ENCODE peak calls at places on chromosomes 16 and 17, in four cellular contexts. M, V, S and O are unnamed samples.

GRCh38 chr17:82372591-82373452 is 1.3 kb downstream of the UTS2R start:
- DNase-seq in V (no peak), M (no peak), S (no peak), O (no peak)

GRCh38 chr17:64326420-64327054 is 63.5 kb upstream of the TEX2 start:
- DNase-seq in S (no peak), V (peak), M (peak), O (peak)

GRCh38 chr17:6526362-6527152 is 29.8 kb downstream of the PITPNM3 start:
- DNase-seq in M (no peak), S (no peak), V (no peak), O (no peak)

GRCh38 chr17:2689411-2690164 is 22.0 kb downstream of the CLUH start:
- DNase-seq in M (no peak), V (no peak), S (peak), O (no peak)

GRCh38 chr17:50893183-50893993 is 27.2 kb upstream of the TOB1 start:
- DNase-seq in M (peak), S (no peak), V (peak), O (peak)

GRCh38 chr17:63399316-63399715 is 46.8 kb downstream of the CYB561 start:
- DNase-seq in S (no peak), M (no peak), V (no peak), O (no peak)

GRCh38 chr17:82304826-82305726 is 12.3 kb downstream of the CD7 start:
- DNase-seq in S (peak), M (no peak), V (no peak), O (peak)

GRCh38 chr17:80377798-80378197 is 37.2 kb upstream of the ENDOV start:
- DNase-seq in S (no peak), V (no peak), M (peak), O (no peak)

GRCh38 chr17:66330646-66331037 is 28.2 kb downstream of the PRKCA start:
- DNase-seq in V (no peak), S (no peak), M (no peak), O (no peak)

GRCh38 chr16:50259334-50260205 is 6.8 kb upstream of the ADCY7 start:
- DNase-seq in M (peak), V (peak), S (no peak), O (no peak)

GRCh38 chr16:83980794-83981193 is 12.8 kb downstream of the NECAB2 start:
- DNase-seq in V (no peak), M (no peak), S (no peak), O (no peak)

GRCh38 chr16:83979456-83979855 is 11.4 kb downstream of the NECAB2 start:
- DNase-seq in M (no peak), S (no peak), V (no peak), O (no peak)

GRCh38 chr16:83977056-83977815 is 9.2 kb downstream of the NECAB2 start:
- DNase-seq in S (no peak), V (no peak), M (no peak), O (no peak)

GRCh38 chr16:83975646-83976260 is 7.7 kb downstream of the NECAB2 start:
- DNase-seq in M (no peak), S (no peak), V (no peak), O (no peak)

DNA sequence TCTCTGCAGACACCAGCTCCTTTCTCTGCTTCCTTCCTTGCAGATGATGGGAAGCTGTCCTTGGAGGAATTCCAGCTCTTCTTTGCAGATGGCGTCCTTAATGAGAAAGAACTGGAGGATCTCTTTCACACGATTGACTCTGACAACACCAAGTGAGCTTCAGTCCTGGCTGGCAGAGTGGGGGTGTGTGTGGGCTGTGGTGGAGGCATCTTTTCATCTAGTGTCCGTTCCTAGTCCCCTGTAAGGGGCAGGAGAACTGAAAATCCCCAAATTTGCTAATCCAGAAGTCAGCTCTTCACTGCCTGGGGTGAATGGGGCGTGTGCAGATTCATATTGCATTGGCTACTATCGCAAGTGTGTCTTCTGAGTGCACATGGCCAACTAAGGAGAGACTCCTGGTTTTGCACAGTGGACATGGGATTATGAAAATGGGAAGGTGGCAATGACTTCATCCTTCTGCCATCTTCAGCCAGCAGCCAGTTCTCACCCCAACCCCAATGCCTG is 10.4 kb downstream of the NECAB2 start:
- DNase-seq in S (no peak), M (no peak), V (no peak), O (no peak)
- TF ChIP-seq POLR2AphosphoS5 in S (no peak), M (no peak), V (no peak), O (no peak)

GRCh38 chr16:86783626-86784266 is 205.4 kb downstream of the FOXL1 start:
- DNase-seq in M (no peak), S (no peak), V (no peak), O (no peak)
- TF ChIP-seq POLR2AphosphoS5 in M (no peak), S (no peak), V (no peak), O (no peak)

GRCh38 chr17:16286009-16286946 is 67.0 kb downstream of the CENPV start:
- DNase-seq in M (peak), S (peak), V (peak), O (peak)
- TF ChIP-seq POLR2AphosphoS5 in M (no peak), S (peak), V (peak), O (peak)

GRCh38 chr17:58335779-58336455 is 7.3 kb upstream of the TSPOAP1 start:
- DNase-seq in M (peak), S (no peak), V (peak), O (peak)
- TF ChIP-seq POLR2AphosphoS5 in M (no peak), S (no peak), V (peak), O (no peak)

DNA sequence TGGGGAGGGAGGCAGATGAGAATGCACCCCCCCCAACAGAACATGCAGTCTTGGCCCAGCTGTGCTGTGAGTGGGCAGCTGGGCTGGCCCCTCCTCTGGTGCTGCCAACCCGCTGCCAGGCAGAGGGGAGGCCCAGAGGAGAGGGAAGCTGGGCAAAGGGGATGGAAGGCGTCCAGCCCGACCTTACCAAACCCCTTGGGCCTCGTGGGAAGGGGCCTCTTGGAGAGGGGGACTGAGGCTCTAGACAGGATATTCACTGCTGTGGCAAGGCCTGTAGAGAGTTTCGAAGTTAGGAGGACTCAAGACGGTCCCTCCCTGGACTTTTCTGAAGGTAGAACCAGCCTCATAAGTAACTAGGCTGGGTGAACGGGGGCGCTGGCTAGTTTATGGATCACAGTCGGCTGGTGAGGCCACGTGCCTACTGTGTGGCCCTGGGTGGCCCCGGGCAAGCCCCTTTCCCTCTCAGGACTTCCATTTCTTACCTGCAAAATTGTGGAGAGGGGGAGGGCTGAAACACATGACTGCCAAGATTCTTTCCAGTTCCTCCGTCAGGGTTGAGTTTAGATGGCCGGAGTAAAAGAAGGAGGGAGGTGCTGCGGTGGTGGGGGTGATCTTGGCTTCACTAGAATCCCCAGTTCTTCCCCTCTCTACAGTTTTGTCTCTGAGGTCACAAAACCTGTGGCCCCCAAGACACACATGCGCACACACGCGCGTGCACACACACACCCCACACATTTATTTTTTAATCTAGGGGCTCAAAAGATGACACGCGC is 807 bp upstream of the STAT5A start:
- DNase-seq in S (no peak), V (peak), M (peak), O (no peak)
- TF ChIP-seq POLR2AphosphoS5 in S (no peak), V (peak), M (no peak), O (no peak)